ENCODE peak calls at places on chromosomes 16 and 17, in six cellular contexts. E is neuronal stem cell; T is amygdala; B is activated T-cell treated with anti-CD3 and anti-CD28 coated beads for 24 hours; C is EL; J is CD8-positive, alpha-beta T cell. I is an unnamed sample.
A peak's percentile ranks its signal among the peaks of the same experiment; 100 is the strongest.

GRCh38 chr16:48607056-48607825 is 2.7 kb downstream of the N4BP1 start:
- DNase-seq in E (no peak), T (no peak), B (no peak), C (peak; percentile 44), J (no peak), I (no peak)

GRCh38 chr17:76735006-76735405 is 2.1 kb downstream of the SRSF2 start:
- DNase-seq in E (no peak), T (no peak), B (no peak), C (peak; percentile 52), J (no peak), I (no peak)

GRCh38 chr16:13307255-13307654 is 405.9 kb downstream of the SHISA9 start:
- DNase-seq in E (no peak), T (no peak), B (no peak), C (peak; percentile 49), J (no peak), I (no peak)

GRCh38 chr17:50392621-50393020 is 4.7 kb downstream of the LRRC59 start:
- DNase-seq in E (no peak), T (no peak), B (no peak), C (no peak), J (no peak), I (no peak)

GRCh38 chr17:77849203-77849602 is 109.3 kb upstream of the TNRC6C start:
- DNase-seq in E (no peak), T (no peak), B (no peak), C (no peak), J (no peak), I (no peak)

GRCh38 chr17:6752068-6752909 is 3.6 kb upstream of the XAF1 start:
- DNase-seq in E (no peak), T (no peak), B (no peak), C (peak; percentile 100), J (no peak), I (peak; percentile 24)

GRCh38 chr16:57071840-57072541 is 20.4 kb upstream of the CPNE2 start:
- DNase-seq in E (no peak), T (no peak), B (no peak), C (peak; percentile 45), J (no peak), I (no peak)

GRCh38 chr17:77207689-77208216 is 67.0 kb downstream of the SEC14L1 start:
- DNase-seq in E (no peak), T (no peak), B (no peak), C (no peak), J (no peak), I (no peak)

GRCh38 chr16:4506450-4506849 is 30.3 kb downstream of the HMOX2 start:
- DNase-seq in E (peak; percentile 49), T (peak; percentile 77), B (peak; percentile 55), C (peak; percentile 71), J (peak; percentile 68), I (no peak)

GRCh38 chr16:29170393-29171239 is 185.8 kb downstream of the LAT start:
- DNase-seq in E (no peak), T (no peak), B (no peak), C (no peak), J (no peak), I (no peak)

GRCh38 chr16:83913234-83913633 is 14.3 kb downstream of the MLYCD start:
- DNase-seq in E (no peak), T (no peak), B (no peak), C (no peak), J (no peak), I (no peak)

GRCh38 chr16:48318630-48319029 is 66.6 kb downstream of the SIAH1 start:
- DNase-seq in E (no peak), T (peak; percentile 8), B (no peak), C (peak; percentile 10), J (peak; percentile 51), I (no peak)

GRCh38 chr16:67666538-67667433 is at the start of the genes C16orf86 and ENKD1:
- DNase-seq in E (peak; percentile 87), T (peak; percentile 63), B (peak; percentile 68), C (peak; percentile 80), J (peak; percentile 83), I (peak; percentile 86)

GRCh38 chr17:66152756-66153155 is 39.2 kb downstream of the CEP112 start:
- DNase-seq in E (no peak), T (no peak), B (no peak), C (peak; percentile 60), J (no peak), I (no peak)

GRCh38 chr17:12898110-12898509 is 108.8 kb downstream of the ARHGAP44 start:
- DNase-seq in E (no peak), T (no peak), B (no peak), C (no peak), J (no peak), I (no peak)

GRCh38 chr16:58678716-58679115 is 5.9 kb downstream of the SLC38A7 start:
- DNase-seq in E (no peak), T (peak; percentile 55), B (no peak), C (peak; percentile 15), J (no peak), I (peak; percentile 57)

GRCh38 chr17:45705123-45706009 is 78.8 kb upstream of the CRHR1 start:
- DNase-seq in E (no peak), T (no peak), B (peak; percentile 1), C (peak; percentile 49), J (no peak), I (no peak)

GRCh38 chr17:7704601-7705268 is at the start of gene EFNB3:
- DNase-seq in E (peak; percentile 75), T (peak; percentile 21), B (no peak), C (peak; percentile 40), J (peak; percentile 29), I (no peak)

GRCh38 chr17:40602445-40603443 is 37.5 kb upstream of the CCR7 start:
- DNase-seq in E (no peak), T (no peak), B (peak; percentile 75), C (no peak), J (peak; percentile 79), I (no peak)

GRCh38 chr17:81033535-81034167 is 1.3 kb upstream of the BAIAP2 start:
- DNase-seq in E (no peak), T (no peak), B (no peak), C (no peak), J (no peak), I (no peak)

GRCh38 chr16:83675136-83675535 is 132.6 kb upstream of the HSBP1 start:
- DNase-seq in E (peak; percentile 26), T (no peak), B (no peak), C (peak; percentile 19), J (no peak), I (no peak)

GRCh38 chr17:83196088-83196765 is 116.8 kb downstream of the METRNL start:
- DNase-seq in E (no peak), T (no peak), B (no peak), C (peak; percentile 57), J (no peak), I (peak; percentile 18)

GRCh38 chr17:45824475-45824874 is 20.2 kb upstream of the SPPL2C start:
- DNase-seq in E (no peak), T (no peak), B (no peak), C (no peak), J (no peak), I (no peak)

GRCh38 chr17:49229805-49230600 is 584 bp downstream of the PHOSPHO1 start:
- DNase-seq in E (no peak), T (no peak), B (no peak), C (no peak), J (no peak), I (no peak)

GRCh38 chr17:49887086-49887743 is 39.3 kb upstream of the TAC4 start:
- DNase-seq in E (no peak), T (no peak), B (no peak), C (peak; percentile 16), J (no peak), I (no peak)

GRCh38 chr16:70778901-70779309 is 22.1 kb downstream of the VAC14 start:
- DNase-seq in E (peak; percentile 75), T (no peak), B (no peak), C (peak; percentile 76), J (no peak), I (no peak)

GRCh38 chr17:66837883-66838665 is 3.2 kb downstream of the CACNG5 start:
- DNase-seq in E (no peak), T (no peak), B (no peak), C (no peak), J (no peak), I (no peak)